ENCODE peak calls at places on chromosomes 12 and 14, in five cellular contexts. F, A, G, I and E are unnamed samples.

GRCh38 chr14:98614741-98615140 is 657.3 kb downstream of the BCL11B start:
- DNase-seq in I (no peak), G (no peak), F (no peak), A (no peak), E (no peak)

GRCh38 chr14:50601405-50601804 is 41.5 kb downstream of the ATL1 start:
- DNase-seq in A (no peak), F (no peak), G (no peak), I (no peak), E (peak)

GRCh38 chr14:104878582-104878981 is 13.5 kb downstream of the CEP170B start:
- DNase-seq in A (no peak), G (no peak), I (no peak), F (no peak), E (no peak)

GRCh38 chr14:92890830-92891598 is 31.9 kb upstream of the CHGA start:
- DNase-seq in G (no peak), A (no peak), F (no peak), I (no peak), E (no peak)

GRCh38 chr12:130872179-130873096 is 572 bp downstream of the RAN start:
- DNase-seq in A (no peak), I (peak), F (peak), G (no peak), E (peak)

GRCh38 chr12:124655317-124656213 is 88.2 kb upstream of the NCOR2 start:
- DNase-seq in A (peak), G (peak), I (no peak), F (peak), E (peak)

GRCh38 chr12:95200128-95200973 is 16.9 kb downstream of the FGD6 start:
- DNase-seq in G (no peak), I (no peak), A (no peak), F (no peak), E (no peak)

GRCh38 chr12:97306121-97306520 is 156.5 kb upstream of the RMST start:
- DNase-seq in A (no peak), G (no peak), I (no peak), F (no peak), E (no peak)

GRCh38 chr12:42332301-42332894 is 6.4 kb downstream of the PPHLN1 start:
- DNase-seq in A (peak), F (peak), G (no peak), I (no peak), E (peak)

GRCh38 chr12:52726451-52726850 is 23.1 kb upstream of the KRT77 start:
- DNase-seq in I (no peak), F (no peak), G (no peak), A (no peak), E (no peak)

GRCh38 chr12:65565601-65566560 is 258.4 kb upstream of the HMGA2 start:
- DNase-seq in F (peak), A (peak), I (no peak), G (no peak), E (peak)

GRCh38 chr12:132723015-132723763 is 12.5 kb downstream of the PGAM5 start:
- DNase-seq in F (no peak), I (no peak), G (no peak), A (no peak), E (peak)

GRCh38 chr12:23950775-23951391 is 1.4 kb upstream of the SOX5 start:
- DNase-seq in F (peak), I (no peak), A (no peak), G (peak), E (no peak)

GRCh38 chr12:124031058-124031457 is 58.0 kb downstream of the ZNF664 start:
- DNase-seq in I (no peak), A (no peak), G (no peak), F (no peak), E (no peak)

GRCh38 chr12:117507547-117507946 is 146.1 kb upstream of the NOS1 start:
- DNase-seq in I (no peak), G (no peak), F (no peak), A (no peak), E (no peak)

GRCh38 chr14:23024612-23025075 is 10.1 kb downstream of the PSMB5 start:
- DNase-seq in I (no peak), A (no peak), F (no peak), G (no peak), E (no peak)

GRCh38 chr12:2644678-2645405 is 149.9 kb upstream of the FKBP4 start:
- DNase-seq in F (no peak), I (no peak), G (no peak), A (peak), E (no peak)